ENCODE peak calls at places on chromosome 14, in five cellular contexts. C is amniotic stem cell, Z is anterior cingulate cortex, P is neural progenitor cell, T is EL. Q is an unnamed sample.
A peak's percentile ranks its signal among the peaks of the same experiment; 100 is the strongest.

GRCh38 chr14:60276347-60276746 is 27.3 kb downstream of the PPM1A start:
- DNase-seq in C (no peak), Z (no peak), P (no peak), T (peak; percentile 52), Q (no peak)

GRCh38 chr14:70664698-70665447 is 23.2 kb downstream of the TTC9 start:
- DNase-seq in C (no peak), Z (no peak), P (no peak), T (no peak), Q (no peak)

GRCh38 chr14:89382487-89383170 is 34.4 kb downstream of the FOXN3 start:
- DNase-seq in C (no peak), Z (no peak), P (no peak), T (no peak), Q (no peak)

GRCh38 chr14:37417833-37418232 is 177.2 kb downstream of the FOXA1 start:
- DNase-seq in C (no peak), Z (no peak), P (no peak), T (no peak), Q (no peak)

GRCh38 chr14:21264025-21264801 is 5.0 kb downstream of the HNRNPC start:
- DNase-seq in C (peak; percentile 60), Z (no peak), P (no peak), T (peak; percentile 81), Q (no peak)

GRCh38 chr14:78782551-78782950 is 612.4 kb downstream of the NRXN3 start:
- DNase-seq in C (no peak), Z (no peak), P (no peak), T (no peak), Q (no peak)

GRCh38 chr14:95291859-95292542 is 27.7 kb downstream of the CLMN start:
- DNase-seq in C (no peak), Z (no peak), P (no peak), T (peak; percentile 41), Q (peak; percentile 21)

GRCh38 chr14:105709281-105710118 is 183.1 kb downstream of the TMEM121 start:
- DNase-seq in C (no peak), Z (no peak), P (no peak), T (no peak), Q (peak; percentile 41)

GRCh38 chr14:79417961-79418360 is 793.3 kb downstream of the DIO2 start:
- DNase-seq in C (no peak), Z (no peak), P (no peak), T (peak; percentile 35), Q (no peak)

GRCh38 chr14:20632831-20633771 is 8.4 kb downstream of the OR6S1 start:
- DNase-seq in C (peak; percentile 43), Z (peak; percentile 12), P (peak; percentile 87), T (peak; percentile 84), Q (peak; percentile 93)

GRCh38 chr14:66247662-66248061 is 238.5 kb upstream of the CCDC196 start:
- DNase-seq in C (no peak), Z (no peak), P (no peak), T (no peak), Q (no peak)

GRCh38 chr14:105397350-105397931 is 897 bp upstream of the TEX22 start:
- DNase-seq in C (no peak), Z (no peak), P (no peak), T (no peak), Q (no peak)

GRCh38 chr14:75283162-75283883 is 4.7 kb downstream of the FOS start:
- DNase-seq in C (no peak), Z (no peak), P (no peak), T (no peak), Q (no peak)

GRCh38 chr14:67944605-67945004 is 125.0 kb downstream of the RAD51B start:
- DNase-seq in C (no peak), Z (no peak), P (no peak), T (no peak), Q (no peak)

GRCh38 chr14:54902521-54903420 is at the start of gene GCH1:
- DNase-seq in C (no peak), Z (peak; percentile 44), P (peak; percentile 91), T (peak; percentile 70), Q (peak; percentile 87)

GRCh38 chr14:104147346-104148125 is 9.1 kb downstream of the KIF26A start:
- DNase-seq in C (no peak), Z (no peak), P (no peak), T (no peak), Q (peak; percentile 49)

GRCh38 chr14:65019944-65020566 is 33.4 kb downstream of the FNTB start:
- DNase-seq in C (peak; percentile 56), Z (peak; percentile 8), P (peak; percentile 81), T (peak; percentile 71), Q (peak; percentile 70)

GRCh38 chr14:32011225-32011624 is 65.9 kb upstream of the ARHGAP5 start:
- DNase-seq in C (no peak), Z (no peak), P (no peak), T (no peak), Q (no peak)

GRCh38 chr14:65495196-65495595 is 82.7 kb downstream of the FUT8 start:
- DNase-seq in C (no peak), Z (no peak), P (no peak), T (peak; percentile 25), Q (no peak)

GRCh38 chr14:65560340-65561027 is 148.0 kb downstream of the FUT8 start:
- DNase-seq in C (no peak), Z (no peak), P (no peak), T (no peak), Q (no peak)

GRCh38 chr14:88955470-88955869 is 131.0 kb downstream of the TTC8 start:
- DNase-seq in C (no peak), Z (no peak), P (no peak), T (no peak), Q (no peak)

GRCh38 chr14:28771168-28771567 is 4.6 kb downstream of the FOXG1 start:
- DNase-seq in C (no peak), Z (no peak), P (no peak), T (no peak), Q (no peak)

GRCh38 chr14:49770212-49770817 is 2.4 kb downstream of the KLHDC2 start:
- DNase-seq in C (no peak), Z (no peak), P (no peak), T (peak; percentile 38), Q (no peak)

GRCh38 chr14:104063998-104064397 is 21.5 kb upstream of the ASPG start:
- DNase-seq in C (no peak), Z (no peak), P (no peak), T (no peak), Q (no peak)

GRCh38 chr14:57889245-57889644 is 23.4 kb upstream of the SLC35F4 start:
- DNase-seq in C (no peak), Z (peak; percentile 7), P (no peak), T (peak; percentile 34), Q (no peak)

GRCh38 chr14:34713681-34714319 is 593 bp downstream of the CFL2 start:
- DNase-seq in C (peak; percentile 71), Z (no peak), P (peak; percentile 26), T (peak; percentile 80), Q (no peak)

GRCh38 chr14:100557658-100558057 is 29.6 kb downstream of the BEGAIN start:
- DNase-seq in C (no peak), Z (no peak), P (no peak), T (peak; percentile 55), Q (no peak)

GRCh38 chr14:30710870-30711269 is 88.8 kb downstream of the SCFD1 start:
- DNase-seq in C (no peak), Z (no peak), P (no peak), T (peak; percentile 16), Q (no peak)

GRCh38 chr14:68719634-68720384 is 73.1 kb downstream of the ZFP36L1 start:
- DNase-seq in C (no peak), Z (no peak), P (no peak), T (no peak), Q (no peak)

GRCh38 chr14:103073876-103074698 is 9.9 kb upstream of the LBHD2 start:
- DNase-seq in C (no peak), Z (no peak), P (no peak), T (no peak), Q (peak; percentile 52)

GRCh38 chr14:92135269-92135668 is 13.5 kb downstream of the CPSF2 start:
- DNase-seq in C (peak; percentile 59), Z (no peak), P (peak; percentile 4), T (peak; percentile 25), Q (no peak)

GRCh38 chr14:58705066-58705465 is 67.3 kb downstream of the DACT1 start:
- DNase-seq in C (no peak), Z (no peak), P (no peak), T (peak; percentile 20), Q (no peak)

GRCh38 chr14:32078030-32078793 is 1.1 kb downstream of the ARHGAP5 start:
- DNase-seq in C (no peak), Z (peak; percentile 39), P (peak; percentile 27), T (peak; percentile 51), Q (no peak)

GRCh38 chr14:100653409-100653808 is 66.2 kb upstream of the BEGAIN start:
- DNase-seq in C (no peak), Z (no peak), P (peak; percentile 40), T (no peak), Q (no peak)

GRCh38 chr14:89629383-89629782 is 212.3 kb upstream of the FOXN3 start:
- DNase-seq in C (no peak), Z (no peak), P (no peak), T (no peak), Q (no peak)